ENCODE peak calls at places on chromosomes 16 and 17, in five cellular contexts. E is CD8-positive, alpha-beta T cell; C is lower lobe of right lung; N is mammary epithelial cell; T is astrocyte. I is an unnamed sample.
A peak's percentile ranks its signal among the peaks of the same experiment; 100 is the strongest.

GRCh38 chr17:78359216-78359935 is 501 bp downstream of the SOCS3 start:
- DNase-seq in C (peak; percentile 63), N (no peak), T (no peak), E (peak; percentile 38), I (no peak)

GRCh38 chr17:59502800-59503199 is 62.6 kb upstream of the DHX40 start:
- DNase-seq in N (no peak), E (no peak), C (no peak), T (no peak), I (no peak)

GRCh38 chr16:49755291-49755611 is 100.7 kb downstream of the ZNF423 start:
- DNase-seq in E (no peak), T (peak; percentile 59), N (no peak), C (no peak), I (peak; percentile 29)

GRCh38 chr17:83091257-83092141 is 12.1 kb downstream of the METRNL start:
- DNase-seq in N (no peak), T (no peak), E (no peak), C (peak; percentile 85), I (no peak)

GRCh38 chr17:78325076-78325712 is 34.7 kb downstream of the SOCS3 start:
- DNase-seq in C (no peak), E (no peak), N (no peak), T (peak; percentile 61), I (no peak)

GRCh38 chr16:23709536-23709935 is 3.5 kb downstream of the ERN2 start:
- DNase-seq in N (no peak), T (no peak), E (no peak), C (no peak), I (no peak)

GRCh38 chr16:9123871-9124270 is 32.4 kb downstream of the HAPSTR1 start:
- DNase-seq in C (peak; percentile 86), N (peak; percentile 52), E (no peak), T (no peak), I (no peak)

GRCh38 chr17:27390540-27390939 is 65.7 kb upstream of the KSR1 start:
- DNase-seq in C (no peak), E (no peak), N (no peak), T (no peak), I (no peak)

GRCh38 chr17:6632530-6632929 is 8.0 kb downstream of the KIAA0753 start:
- DNase-seq in E (no peak), N (no peak), C (no peak), T (no peak), I (no peak)

GRCh38 chr16:71555230-71555891 is 21.5 kb downstream of the TAT start:
- DNase-seq in E (no peak), N (peak; percentile 48), C (no peak), T (no peak), I (no peak)

GRCh38 chr17:45162022-45162687 is 480 bp downstream of the HEXIM2 start:
- DNase-seq in C (peak; percentile 56), E (no peak), N (no peak), T (no peak), I (no peak)

GRCh38 chr16:50559342-50559741 is 11.1 kb downstream of the NKD1 start:
- DNase-seq in N (no peak), E (no peak), T (no peak), C (no peak), I (no peak)

GRCh38 chr16:77335652-77336234 is 99.1 kb downstream of the ADAMTS18 start:
- DNase-seq in T (no peak), E (no peak), C (no peak), N (no peak), I (no peak)

GRCh38 chr16:86044241-86044671 is 145.3 kb downstream of the IRF8 start:
- DNase-seq in C (no peak), T (peak; percentile 12), E (peak; percentile 50), N (no peak), I (peak; percentile 3)

GRCh38 chr16:67936876-67937605 is 391 bp upstream of the PSMB10 start:
- DNase-seq in N (peak; percentile 64), C (no peak), E (peak; percentile 69), T (no peak), I (no peak)

GRCh38 chr16:23156946-23157460 is 7.8 kb upstream of the USP31 start:
- DNase-seq in T (no peak), E (no peak), C (no peak), N (no peak), I (no peak)

GRCh38 chr17:36089888-36090836 is at the start of gene CCL3:
- DNase-seq in E (no peak), T (no peak), N (peak; percentile 11), C (no peak), I (no peak)

GRCh38 chr17:60671482-60671881 is 6.2 kb upstream of the BCAS3 start:
- DNase-seq in T (no peak), E (no peak), N (peak; percentile 29), C (no peak), I (no peak)

GRCh38 chr16:30948087-30948955 is 547 bp upstream of the ORAI3 start:
- DNase-seq in T (peak; percentile 97), E (no peak), C (peak; percentile 82), N (peak; percentile 94), I (peak; percentile 98)

GRCh38 chr16:66901626-66902025 is 17.1 kb downstream of the CDH16 start:
- DNase-seq in E (no peak), T (no peak), N (no peak), C (peak; percentile 42), I (no peak)

GRCh38 chr17:44318077-44318892 is 6.3 kb downstream of the SLC25A39 start:
- DNase-seq in C (no peak), E (no peak), N (no peak), T (no peak), I (no peak)

GRCh38 chr17:5705081-5705875 is 121.0 kb upstream of the NLRP1 start:
- DNase-seq in E (no peak), C (no peak), N (no peak), T (no peak), I (no peak)

GRCh38 chr17:1776328-1776727 is 14.5 kb downstream of the SERPINF1 start:
- DNase-seq in E (no peak), T (no peak), N (no peak), C (no peak), I (no peak)

GRCh38 chr17:76078859-76079576 is at the start of gene ZACN:
- DNase-seq in E (no peak), T (no peak), N (no peak), C (no peak), I (no peak)

GRCh38 chr17:51154176-51154575 is 817 bp downstream of the NME1 start:
- DNase-seq in C (no peak), E (no peak), N (peak; percentile 8), T (no peak), I (no peak)

GRCh38 chr17:81821603-81822311 is 11.3 kb downstream of the MCRIP1 start:
- DNase-seq in T (no peak), E (no peak), C (peak; percentile 92), N (peak; percentile 54), I (no peak)

GRCh38 chr16:86901483-86901882 is 323.1 kb downstream of the FOXL1 start:
- DNase-seq in T (peak; percentile 67), N (peak; percentile 29), E (no peak), C (no peak), I (no peak)

DNA sequence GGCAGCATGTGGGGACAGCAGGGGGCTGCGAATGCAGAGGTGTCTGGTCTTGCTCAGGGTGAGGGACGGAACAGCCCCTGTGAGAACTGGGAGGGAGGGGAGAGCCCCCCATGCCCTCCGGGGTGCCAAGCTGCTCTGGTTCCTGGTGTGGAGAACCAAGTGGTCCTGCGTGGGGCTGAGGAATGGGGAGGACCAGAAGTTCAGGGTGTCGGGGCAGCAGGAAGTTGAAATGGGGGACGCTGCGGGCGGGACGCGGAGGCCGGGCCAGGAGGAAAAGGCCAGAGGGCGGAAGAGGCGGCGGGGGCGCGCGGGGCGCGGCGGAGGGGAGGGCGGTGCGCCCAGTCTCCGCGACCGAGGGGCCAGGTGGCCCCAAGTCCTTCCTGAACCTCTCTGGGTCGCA is 3.6 kb downstream of the ALDH3A1 start:
- DNase-seq in N (no peak), T (no peak), C (no peak), E (no peak), I (no peak)
- H3K4me3 ChIP-seq in N (peak overlapping the region; percentile 12), T (peak overlapping the region; percentile 23), C (peak overlapping the region; percentile 57), E (peak overlapping the region; percentile 31), I (peak overlapping the region; percentile 28)

DNA sequence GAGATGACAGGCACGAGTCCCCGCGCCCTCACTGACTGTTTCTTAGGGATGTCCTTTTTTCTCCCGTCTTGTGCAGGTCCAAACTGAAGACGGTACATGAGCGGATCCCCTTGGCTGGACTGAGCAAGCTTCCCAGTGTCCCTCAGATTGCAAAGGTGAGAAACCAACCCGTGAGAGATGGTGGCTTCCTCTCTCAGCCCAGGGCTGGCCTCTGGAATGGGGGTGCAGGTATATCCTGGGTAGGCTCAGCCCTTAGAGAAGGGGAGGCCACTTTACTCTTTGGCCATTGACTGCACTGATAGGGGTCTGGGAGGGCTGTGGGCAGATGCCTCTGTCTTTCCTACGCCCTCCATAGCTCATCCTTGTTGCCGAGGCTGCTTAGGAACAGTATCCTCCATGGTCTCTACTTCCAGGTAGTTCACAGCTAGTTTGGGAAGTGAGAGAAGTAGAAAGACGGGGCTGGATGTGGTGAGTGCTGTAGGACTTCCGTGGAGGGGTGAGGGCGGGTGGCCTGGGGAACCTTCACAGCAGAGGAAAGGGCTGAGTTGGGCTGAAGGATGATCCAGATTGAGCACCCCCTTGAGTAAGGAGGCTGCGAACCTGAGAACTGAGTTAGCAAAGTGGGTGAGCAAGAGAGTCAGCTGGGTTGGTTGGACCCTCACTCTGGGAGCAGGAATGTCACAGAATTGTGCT is 83.0 kb downstream of the OR1D5 start:
- DNase-seq in E (no peak), N (no peak), C (no peak), T (no peak), I (no peak)
- TF ChIP-seq CTCF in E (no peak), N (no peak), C (no peak), T (no peak), I (no peak)

DNA sequence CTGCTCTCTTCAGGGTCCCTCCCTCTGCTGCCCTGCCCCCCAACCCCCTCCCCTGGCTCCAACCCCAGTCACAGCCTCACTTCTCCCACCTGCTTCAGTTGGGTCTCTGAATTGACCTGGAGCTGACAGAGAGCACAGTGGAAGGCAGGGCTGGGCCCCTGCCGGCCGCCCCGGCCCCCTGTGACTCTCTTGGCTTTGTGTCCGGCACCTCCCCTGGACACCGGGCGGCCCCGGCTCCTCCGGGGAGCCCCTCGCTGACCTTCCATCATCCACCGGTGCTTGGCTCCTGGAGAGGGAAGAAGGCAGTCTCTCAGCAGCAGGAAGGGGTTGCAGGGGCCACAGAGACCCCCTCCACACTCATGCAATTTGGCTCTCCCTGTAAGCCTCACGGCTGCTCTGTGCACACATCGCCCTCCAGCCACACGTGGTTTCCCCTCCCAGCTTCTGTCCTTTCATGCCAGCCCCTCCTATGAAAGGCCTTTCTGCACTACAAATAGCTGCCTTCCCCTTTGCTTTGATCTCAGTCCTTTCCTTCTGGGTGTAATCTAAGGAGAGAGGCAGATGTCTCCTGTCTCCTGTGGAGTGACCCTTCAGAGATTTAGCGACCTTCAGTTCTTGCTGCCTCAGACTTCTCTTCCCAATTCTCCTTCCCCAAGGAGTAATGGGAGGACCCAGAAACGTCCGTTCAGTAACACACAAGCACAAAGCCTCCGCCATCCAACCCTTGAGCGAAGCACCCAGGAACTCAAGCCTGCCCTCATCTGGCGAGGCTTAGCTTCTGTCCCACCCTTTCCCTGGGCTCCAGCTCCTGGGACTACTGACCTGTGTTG is 8.3 kb downstream of the NKIRAS2 start:
- DNase-seq in N (no peak), C (no peak), E (no peak), T (no peak), I (no peak)
- H3K4me3 ChIP-seq in N (no peak overlapping the region), C (no peak overlapping the region), E (no peak overlapping the region), T (no peak overlapping the region), I (no peak overlapping the region)

DNA sequence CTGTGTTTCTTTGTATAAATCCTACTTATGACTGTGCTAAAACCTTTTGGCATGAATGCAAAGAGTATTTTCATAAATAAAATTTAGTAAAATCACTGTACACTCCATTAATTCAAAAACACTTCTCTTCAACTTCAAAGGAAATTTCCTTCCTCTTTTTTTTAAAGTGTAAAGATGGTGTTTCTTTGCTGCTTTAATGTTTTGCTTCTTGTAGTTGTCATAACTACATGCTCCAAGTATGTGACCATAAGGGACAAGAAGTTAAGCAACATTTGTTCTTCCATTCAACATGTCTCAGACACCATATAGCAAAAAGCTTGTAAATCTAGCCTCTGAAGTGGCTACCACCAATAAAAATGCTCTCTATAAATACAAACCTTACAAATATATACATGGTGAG is 71.8 kb downstream of the SKAP1 start:
- DNase-seq in C (no peak), E (no peak), N (no peak), T (no peak), I (no peak)
- TF ChIP-seq CTCF in C (no peak), E (no peak), N (no peak), T (no peak), I (no peak)

I was measured in HFF-Myc.